ENCODE peak calls at places on chromosomes 4 and X, in six cellular contexts. One of them, this sample, is unnamed.

GRCh38 chr4:106676173-106676921 is 307.8 kb upstream of the GIMD1 start:
- DNase-seq in body of pancreas: no peak
- DNase-seq in T-helper 17 cell: no peak
- DNase-seq in hepatocyte: no peak
- DNase-seq in H9: no peak
- DNase-seq in aorta: no peak
- DNase-seq in this sample: no peak

GRCh38 chr4:186068581-186069402 is at the start of gene TLR3:
- DNase-seq in body of pancreas: no peak
- DNase-seq in T-helper 17 cell: no peak
- DNase-seq in hepatocyte: no peak
- DNase-seq in H9: no peak
- DNase-seq in aorta: no peak
- DNase-seq in this sample: no peak

GRCh38 chr4:48683784-48684666 is 96.1 kb downstream of the FRYL start:
- DNase-seq in body of pancreas: no peak
- DNase-seq in T-helper 17 cell: no peak
- DNase-seq in hepatocyte: no peak
- DNase-seq in H9: no peak
- DNase-seq in aorta: no peak
- DNase-seq in this sample: no peak

GRCh38 chr4:98728433-98728832 is 70.0 kb upstream of the TSPAN5 start:
- DNase-seq in body of pancreas: no peak
- DNase-seq in T-helper 17 cell: no peak
- DNase-seq in hepatocyte: peak; percentile 24
- DNase-seq in H9: no peak
- DNase-seq in aorta: no peak
- DNase-seq in this sample: no peak

GRCh38 chrX:115344885-115345653 is 55.6 kb downstream of the LUZP4 start:
- DNase-seq in body of pancreas: peak; percentile 85
- DNase-seq in T-helper 17 cell: no peak
- DNase-seq in hepatocyte: peak; percentile 97
- DNase-seq in H9: peak; percentile 68
- DNase-seq in aorta: peak; percentile 94
- DNase-seq in this sample: peak; percentile 88

GRCh38 chr4:8442596-8443358 is 2.2 kb downstream of the TRMT44 start:
- DNase-seq in body of pancreas: no peak
- DNase-seq in T-helper 17 cell: no peak
- DNase-seq in hepatocyte: no peak
- DNase-seq in H9: no peak
- DNase-seq in aorta: no peak
- DNase-seq in this sample: no peak

GRCh38 chr4:40971346-40971745 is 221.6 kb downstream of the NSUN7 start:
- DNase-seq in body of pancreas: no peak
- DNase-seq in T-helper 17 cell: no peak
- DNase-seq in hepatocyte: no peak
- DNase-seq in H9: no peak
- DNase-seq in aorta: no peak
- DNase-seq in this sample: no peak

GRCh38 chr4:80990851-80991250 is 39.7 kb upstream of the BMP3 start:
- DNase-seq in body of pancreas: no peak
- DNase-seq in T-helper 17 cell: no peak
- DNase-seq in hepatocyte: no peak
- DNase-seq in H9: no peak
- DNase-seq in aorta: no peak
- DNase-seq in this sample: no peak

GRCh38 chrX:41142130-41142529 is 56.9 kb downstream of the USP9X start:
- DNase-seq in body of pancreas: no peak
- DNase-seq in T-helper 17 cell: no peak
- DNase-seq in hepatocyte: no peak
- DNase-seq in H9: no peak
- DNase-seq in aorta: no peak
- DNase-seq in this sample: no peak

GRCh38 chr4:150310159-150310895 is 232.1 kb downstream of the DCLK2 start:
- DNase-seq in body of pancreas: no peak
- DNase-seq in T-helper 17 cell: no peak
- DNase-seq in hepatocyte: no peak
- DNase-seq in H9: no peak
- DNase-seq in aorta: no peak
- DNase-seq in this sample: no peak

GRCh38 chr4:11765849-11766453 is 337.3 kb upstream of the HS3ST1 start:
- DNase-seq in body of pancreas: no peak
- DNase-seq in T-helper 17 cell: no peak
- DNase-seq in hepatocyte: peak; percentile 66
- DNase-seq in H9: peak; percentile 32
- DNase-seq in aorta: no peak
- DNase-seq in this sample: no peak

GRCh38 chr4:114017120-114017917 is 37.9 kb upstream of the ARSJ start:
- DNase-seq in body of pancreas: no peak
- DNase-seq in T-helper 17 cell: no peak
- DNase-seq in hepatocyte: no peak
- DNase-seq in H9: no peak
- DNase-seq in aorta: no peak
- DNase-seq in this sample: no peak

GRCh38 chrX:70046978-70047377 is 2.8 kb downstream of the AWAT2 start:
- DNase-seq in body of pancreas: no peak
- DNase-seq in T-helper 17 cell: no peak
- DNase-seq in hepatocyte: no peak
- DNase-seq in H9: no peak
- DNase-seq in aorta: no peak
- DNase-seq in this sample: no peak

GRCh38 chrX:11446951-11447350 is 153.7 kb downstream of the AMELX start:
- DNase-seq in body of pancreas: no peak
- DNase-seq in T-helper 17 cell: no peak
- DNase-seq in hepatocyte: no peak
- DNase-seq in H9: no peak
- DNase-seq in aorta: no peak
- DNase-seq in this sample: no peak

GRCh38 chrX:10811093-10811492 is 190.7 kb upstream of the MID1 start:
- DNase-seq in body of pancreas: no peak
- DNase-seq in T-helper 17 cell: no peak
- DNase-seq in hepatocyte: no peak
- DNase-seq in H9: no peak
- DNase-seq in aorta: no peak
- DNase-seq in this sample: no peak

GRCh38 chr4:3484057-3484973 is 21.2 kb downstream of the DOK7 start:
- DNase-seq in body of pancreas: peak; percentile 50
- DNase-seq in T-helper 17 cell: no peak
- DNase-seq in hepatocyte: peak; percentile 52
- DNase-seq in H9: no peak
- DNase-seq in aorta: peak; percentile 95
- DNase-seq in this sample: peak; percentile 95

GRCh38 chr4:59570850-59571476 is 1629.2 kb upstream of the ADGRL3 start:
- DNase-seq in body of pancreas: no peak
- DNase-seq in T-helper 17 cell: no peak
- DNase-seq in hepatocyte: no peak
- DNase-seq in H9: no peak
- DNase-seq in aorta: no peak
- DNase-seq in this sample: no peak

GRCh38 chr4:16039139-16039538 is 44.7 kb downstream of the PROM1 start:
- DNase-seq in body of pancreas: no peak
- DNase-seq in T-helper 17 cell: no peak
- DNase-seq in hepatocyte: no peak
- DNase-seq in H9: no peak
- DNase-seq in aorta: no peak
- DNase-seq in this sample: no peak

GRCh38 chr4:74038161-74039064 is at the start of gene CXCL3:
- DNase-seq in body of pancreas: peak; percentile 76
- DNase-seq in T-helper 17 cell: peak; percentile 5
- DNase-seq in hepatocyte: peak; percentile 83
- DNase-seq in H9: peak; percentile 76
- DNase-seq in aorta: peak; percentile 91
- DNase-seq in this sample: peak; percentile 75

GRCh38 chr4:40933272-40934053 is 183.7 kb downstream of the NSUN7 start:
- DNase-seq in body of pancreas: no peak
- DNase-seq in T-helper 17 cell: no peak
- DNase-seq in hepatocyte: no peak
- DNase-seq in H9: no peak
- DNase-seq in aorta: no peak
- DNase-seq in this sample: no peak

GRCh38 chrX:44915361-44915868 is 42.4 kb downstream of the KDM6A start:
- DNase-seq in body of pancreas: no peak
- DNase-seq in T-helper 17 cell: no peak
- DNase-seq in hepatocyte: no peak
- DNase-seq in H9: no peak
- DNase-seq in aorta: no peak
- DNase-seq in this sample: no peak

GRCh38 chrX:47523297-47523696 is 37.7 kb upstream of the ARAF start:
- DNase-seq in body of pancreas: peak; percentile 82
- DNase-seq in T-helper 17 cell: peak; percentile 74
- DNase-seq in hepatocyte: peak; percentile 83
- DNase-seq in H9: peak; percentile 79
- DNase-seq in aorta: peak; percentile 95
- DNase-seq in this sample: peak; percentile 85

GRCh38 chr4:95499176-95499760 is 49.5 kb downstream of the UNC5C start:
- DNase-seq in body of pancreas: no peak
- DNase-seq in T-helper 17 cell: no peak
- DNase-seq in hepatocyte: no peak
- DNase-seq in H9: no peak
- DNase-seq in aorta: no peak
- DNase-seq in this sample: no peak

GRCh38 chr4:164304240-164304639 is 449.7 kb upstream of the SMIM31 start:
- DNase-seq in body of pancreas: no peak
- DNase-seq in T-helper 17 cell: no peak
- DNase-seq in hepatocyte: no peak
- DNase-seq in H9: no peak
- DNase-seq in aorta: no peak
- DNase-seq in this sample: no peak

DNA sequence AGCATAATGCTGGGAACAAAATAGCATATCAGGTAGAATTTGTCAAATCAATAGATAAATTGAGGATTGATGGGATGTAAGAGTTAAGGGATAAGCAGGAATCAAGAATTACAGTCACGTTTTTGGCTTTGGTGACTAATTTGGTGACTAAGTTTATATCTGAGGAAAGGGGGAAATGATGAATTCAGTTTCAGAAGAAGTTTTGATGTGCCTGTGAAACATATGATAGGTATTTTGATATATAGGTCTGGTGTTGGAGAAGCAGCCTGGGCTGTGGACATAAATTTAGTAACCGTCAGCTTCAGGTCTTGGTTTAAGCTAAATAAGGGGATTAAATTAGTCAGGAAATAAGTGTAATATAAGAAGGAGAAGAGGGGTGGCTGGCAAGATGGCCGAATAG is 79.0 kb upstream of the EDA2R start:
- DNase-seq in body of pancreas: no peak
- DNase-seq in T-helper 17 cell: no peak
- DNase-seq in hepatocyte: no peak
- DNase-seq in H9: no peak
- DNase-seq in aorta: no peak
- DNase-seq in this sample: no peak
- H3K9me3 ChIP-seq in body of pancreas: no peaks in the 10 kb centered on the region
- H3K9me3 ChIP-seq in T-helper 17 cell: no peaks in the 10 kb centered on the region
- H3K9me3 ChIP-seq in hepatocyte: no peaks in the 10 kb centered on the region
- H3K9me3 ChIP-seq in H9: peaks cover 2% of the 10 kb centered on the region
- H3K9me3 ChIP-seq in aorta: no peaks in the 10 kb centered on the region
- H3K9me3 ChIP-seq in this sample: no peaks in the 10 kb centered on the region

DNA sequence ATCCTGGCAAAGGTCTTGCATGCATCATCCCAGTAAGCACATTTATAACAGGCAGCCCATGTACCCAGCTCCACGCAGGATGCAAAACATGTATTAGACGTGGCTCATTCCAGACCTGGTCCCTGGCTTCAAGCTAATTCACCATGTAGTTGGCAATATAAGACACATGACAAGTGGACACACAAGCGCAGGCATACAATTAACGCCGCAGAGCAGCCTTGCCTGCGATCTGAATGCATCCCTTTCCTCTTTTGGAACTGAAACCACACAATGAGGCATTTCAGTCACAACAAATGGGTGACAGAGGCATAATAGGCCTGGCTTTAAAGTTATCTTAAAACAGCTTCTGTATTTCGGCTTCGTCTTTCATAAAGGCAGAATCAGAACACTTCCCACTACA is 114.5 kb upstream of the TRIM2 start:
- DNase-seq in body of pancreas: no peak
- DNase-seq in T-helper 17 cell: no peak
- DNase-seq in hepatocyte: no peak
- DNase-seq in H9: no peak
- DNase-seq in aorta: no peak
- DNase-seq in this sample: no peak
- H3K9me3 ChIP-seq in body of pancreas: no peaks in the 10 kb centered on the region
- H3K9me3 ChIP-seq in T-helper 17 cell: no peaks in the 10 kb centered on the region
- H3K9me3 ChIP-seq in hepatocyte: no peaks in the 10 kb centered on the region
- H3K9me3 ChIP-seq in H9: no peaks in the 10 kb centered on the region
- H3K9me3 ChIP-seq in aorta: peaks cover 2% of the 10 kb centered on the region
- H3K9me3 ChIP-seq in this sample: no peaks in the 10 kb centered on the region

GRCh38 chrX:55120767-55121358 is 32.0 kb downstream of the PAGE2 start:
- DNase-seq in body of pancreas: no peak
- DNase-seq in T-helper 17 cell: no peak
- DNase-seq in hepatocyte: no peak
- DNase-seq in H9: no peak
- DNase-seq in aorta: no peak
- DNase-seq in this sample: no peak
- H3K9me3 ChIP-seq in body of pancreas: no peaks in the 10 kb centered on the region
- H3K9me3 ChIP-seq in T-helper 17 cell: no peaks in the 10 kb centered on the region
- H3K9me3 ChIP-seq in hepatocyte: no peaks in the 10 kb centered on the region
- H3K9me3 ChIP-seq in H9: peaks cover 62% of the 10 kb centered on the region
- H3K9me3 ChIP-seq in aorta: no peaks in the 10 kb centered on the region
- H3K9me3 ChIP-seq in this sample: no peaks in the 10 kb centered on the region

GRCh38 chrX:154018518-154019060 is 1.1 kb downstream of the IRAK1 start:
- DNase-seq in body of pancreas: no peak
- DNase-seq in T-helper 17 cell: no peak
- DNase-seq in hepatocyte: no peak
- DNase-seq in H9: no peak
- DNase-seq in aorta: no peak
- DNase-seq in this sample: no peak
- H3K9me3 ChIP-seq in body of pancreas: no peaks in the 10 kb centered on the region
- H3K9me3 ChIP-seq in T-helper 17 cell: no peaks in the 10 kb centered on the region
- H3K9me3 ChIP-seq in hepatocyte: no peaks in the 10 kb centered on the region
- H3K9me3 ChIP-seq in H9: no peaks in the 10 kb centered on the region
- H3K9me3 ChIP-seq in aorta: no peaks in the 10 kb centered on the region
- H3K9me3 ChIP-seq in this sample: no peaks in the 10 kb centered on the region

GRCh38 chrX:81791086-81791485 is 589.2 kb downstream of the SH3BGRL start:
- DNase-seq in body of pancreas: no peak
- DNase-seq in T-helper 17 cell: no peak
- DNase-seq in hepatocyte: no peak
- DNase-seq in H9: no peak
- DNase-seq in aorta: no peak
- DNase-seq in this sample: no peak
- H3K9me3 ChIP-seq in body of pancreas: no peaks in the 10 kb centered on the region
- H3K9me3 ChIP-seq in T-helper 17 cell: no peaks in the 10 kb centered on the region
- H3K9me3 ChIP-seq in hepatocyte: no peaks in the 10 kb centered on the region
- H3K9me3 ChIP-seq in H9: peaks cover 42% of the 10 kb centered on the region
- H3K9me3 ChIP-seq in aorta: peaks cover 2% of the 10 kb centered on the region
- H3K9me3 ChIP-seq in this sample: no peaks in the 10 kb centered on the region

GRCh38 chr4:76256032-76256431 is 4.5 kb downstream of the FAM47E start:
- DNase-seq in body of pancreas: no peak
- DNase-seq in T-helper 17 cell: no peak
- DNase-seq in hepatocyte: no peak
- DNase-seq in H9: no peak
- DNase-seq in aorta: no peak
- DNase-seq in this sample: no peak

GRCh38 chr4:76256968-76257367 is 5.4 kb downstream of the FAM47E start:
- DNase-seq in body of pancreas: no peak
- DNase-seq in T-helper 17 cell: no peak
- DNase-seq in hepatocyte: no peak
- DNase-seq in H9: no peak
- DNase-seq in aorta: no peak
- DNase-seq in this sample: no peak

GRCh38 chr4:76257824-76258223 is 6.3 kb downstream of the FAM47E start:
- DNase-seq in body of pancreas: no peak
- DNase-seq in T-helper 17 cell: no peak
- DNase-seq in hepatocyte: no peak
- DNase-seq in H9: no peak
- DNase-seq in aorta: no peak
- DNase-seq in this sample: no peak

GRCh38 chr4:76265631-76266218 is 14.2 kb downstream of the FAM47E start:
- DNase-seq in body of pancreas: no peak
- DNase-seq in T-helper 17 cell: no peak
- DNase-seq in hepatocyte: no peak
- DNase-seq in H9: no peak
- DNase-seq in aorta: no peak
- DNase-seq in this sample: no peak

GRCh38 chr4:76260571-76260970 is 9.1 kb downstream of the FAM47E start:
- DNase-seq in body of pancreas: no peak
- DNase-seq in T-helper 17 cell: no peak
- DNase-seq in hepatocyte: no peak
- DNase-seq in H9: no peak
- DNase-seq in aorta: no peak
- DNase-seq in this sample: no peak
- H3K9me3 ChIP-seq in body of pancreas: no peaks in the 10 kb centered on the region
- H3K9me3 ChIP-seq in T-helper 17 cell: no peaks in the 10 kb centered on the region
- H3K9me3 ChIP-seq in hepatocyte: no peaks in the 10 kb centered on the region
- H3K9me3 ChIP-seq in H9: no peaks in the 10 kb centered on the region
- H3K9me3 ChIP-seq in aorta: no peaks in the 10 kb centered on the region
- H3K9me3 ChIP-seq in this sample: no peaks in the 10 kb centered on the region